ENCODE peak calls at places on chromosomes 5 and 9, in ten cellular contexts. V, L, A, P, S, X, J, D, Z and F are unnamed samples.

GRCh38 chr9:2241461-2241874 is 226.3 kb downstream of the SMARCA2 start:
- DNase-seq in V (peak), L (peak), A (peak), P (peak), S (peak), X (no peak), J (peak), D (no peak), Z (no peak), F (no peak)

GRCh38 chr9:116812231-116813028 is 125.3 kb downstream of the TRIM32 start:
- DNase-seq in V (no peak), L (no peak), A (no peak), P (no peak), S (no peak), X (no peak), J (no peak), D (no peak), Z (no peak), F (no peak)

GRCh38 chr9:3848445-3849114 is 322.8 kb upstream of the RFX3 start:
- DNase-seq in V (no peak), L (no peak), A (no peak), P (peak), S (no peak), X (no peak), J (no peak), D (no peak), Z (no peak), F (no peak)

GRCh38 chr5:172179032-172179989 is 8.7 kb downstream of the STK10 start:
- DNase-seq in V (no peak), L (no peak), A (no peak), P (no peak), S (no peak), X (peak), J (no peak), D (peak), Z (peak), F (no peak)

GRCh38 chr5:66757219-66757833 is 161.1 kb downstream of the MAST4 start:
- DNase-seq in V (peak), L (no peak), A (peak), P (no peak), S (peak), X (no peak), J (no peak), D (no peak), Z (peak), F (peak)

GRCh38 chr9:37582548-37583157 is 6.5 kb upstream of the FBXO10 start:
- DNase-seq in V (peak), L (no peak), A (peak), P (no peak), S (peak), X (no peak), J (no peak), D (peak), Z (peak), F (peak)

GRCh38 chr5:14322437-14323187 is 179.5 kb downstream of the TRIO start:
- DNase-seq in V (no peak), L (no peak), A (no peak), P (no peak), S (no peak), X (no peak), J (no peak), D (no peak), Z (no peak), F (no peak)

GRCh38 chr5:142655339-142656267 is 30.3 kb downstream of the FGF1 start:
- DNase-seq in V (peak), L (peak), A (peak), P (peak), S (peak), X (peak), J (peak), D (peak), Z (peak), F (peak)

GRCh38 chr9:126625329-126626116 is 11.8 kb downstream of the LMX1B start:
- DNase-seq in V (no peak), L (no peak), A (no peak), P (peak), S (no peak), X (no peak), J (no peak), D (no peak), Z (no peak), F (no peak)

GRCh38 chr9:110583237-110583636 is 3.7 kb upstream of the SVEP1 start:
- DNase-seq in V (no peak), L (no peak), A (peak), P (no peak), S (no peak), X (no peak), J (no peak), D (no peak), Z (peak), F (no peak)

GRCh38 chr5:105218018-105218417 is 1655.4 kb upstream of the NUDT12 start:
- DNase-seq in V (no peak), L (no peak), A (no peak), P (no peak), S (no peak), X (no peak), J (no peak), D (no peak), Z (no peak), F (no peak)

GRCh38 chr5:132417010-132417439 is 47.5 kb downstream of the SLC22A5 start:
- DNase-seq in V (no peak), L (peak), A (no peak), P (no peak), S (no peak), X (no peak), J (no peak), D (no peak), Z (peak), F (no peak)

GRCh38 chr5:98108497-98108896 is 665.0 kb upstream of the RGMB start:
- DNase-seq in V (no peak), L (no peak), A (peak), P (no peak), S (peak), X (no peak), J (no peak), D (no peak), Z (peak), F (no peak)

GRCh38 chr5:66209350-66209749 is 65.2 kb downstream of the SREK1 start:
- DNase-seq in V (no peak), L (no peak), A (no peak), P (no peak), S (no peak), X (no peak), J (no peak), D (no peak), Z (peak), F (no peak)

GRCh38 chr9:119443179-119443578 is 73.9 kb upstream of the BRINP1 start:
- DNase-seq in V (no peak), L (no peak), A (no peak), P (no peak), S (no peak), X (no peak), J (no peak), D (no peak), Z (no peak), F (no peak)

GRCh38 chr9:110742741-110743371 is 74.3 kb downstream of the MUSK start:
- DNase-seq in V (no peak), L (no peak), A (peak), P (no peak), S (peak), X (no peak), J (no peak), D (no peak), Z (peak), F (no peak)

GRCh38 chr9:114317665-114318357 is 5.1 kb upstream of the ORM1 start:
- DNase-seq in V (no peak), L (no peak), A (peak), P (no peak), S (peak), X (no peak), J (no peak), D (peak), Z (no peak), F (no peak)